ENCODE peak calls at places on chromosome 9, in four cellular contexts. One of them, this sample, is unnamed.
A peak's percentile ranks its signal among the peaks of the same experiment; 100 is the strongest.

GRCh38 chr9:13088734-13089427 is 190.6 kb downstream of the MPDZ start:
- DNase-seq in EL: peak; percentile 53
- DNase-seq in stimulated activated CD4-positive, alpha-beta T cell treated with anti-CD3 and anti-CD28 coated beads, Interleukin-2, amount 100 ng/mL, for 48 hours: no peak
- DNase-seq in NCI-H524: peak; percentile 48
- DNase-seq in this sample: peak; percentile 80

GRCh38 chr9:137444106-137444790 is 3.1 kb upstream of the ENTPD8 start:
- DNase-seq in stimulated activated CD4-positive, alpha-beta T cell treated with anti-CD3 and anti-CD28 coated beads, Interleukin-2, amount 100 ng/mL, for 48 hours: no peak
- DNase-seq in EL: no peak
- DNase-seq in NCI-H524: no peak
- DNase-seq in this sample: no peak

GRCh38 chr9:124284237-124284831 is 26.6 kb downstream of the NEK6 start:
- DNase-seq in EL: no peak
- DNase-seq in NCI-H524: no peak
- DNase-seq in stimulated activated CD4-positive, alpha-beta T cell treated with anti-CD3 and anti-CD28 coated beads, Interleukin-2, amount 100 ng/mL, for 48 hours: no peak
- DNase-seq in this sample: no peak

GRCh38 chr9:128419061-128419925 is 1.4 kb upstream of the CERCAM start:
- DNase-seq in stimulated activated CD4-positive, alpha-beta T cell treated with anti-CD3 and anti-CD28 coated beads, Interleukin-2, amount 100 ng/mL, for 48 hours: no peak
- DNase-seq in NCI-H524: peak; percentile 61
- DNase-seq in EL: peak; percentile 39
- DNase-seq in this sample: peak; percentile 54

GRCh38 chr9:114824130-114824529 is 18.3 kb upstream of the TNFSF15 start:
- DNase-seq in stimulated activated CD4-positive, alpha-beta T cell treated with anti-CD3 and anti-CD28 coated beads, Interleukin-2, amount 100 ng/mL, for 48 hours: no peak
- DNase-seq in EL: peak; percentile 68
- DNase-seq in NCI-H524: no peak
- DNase-seq in this sample: no peak

GRCh38 chr9:130331573-130331972 is 66.0 kb downstream of the HMCN2 start:
- DNase-seq in stimulated activated CD4-positive, alpha-beta T cell treated with anti-CD3 and anti-CD28 coated beads, Interleukin-2, amount 100 ng/mL, for 48 hours: no peak
- DNase-seq in EL: peak; percentile 61
- DNase-seq in NCI-H524: no peak
- DNase-seq in this sample: peak; percentile 52

GRCh38 chr9:133773889-133774655 is 35.9 kb upstream of the SARDH start:
- DNase-seq in NCI-H524: no peak
- DNase-seq in stimulated activated CD4-positive, alpha-beta T cell treated with anti-CD3 and anti-CD28 coated beads, Interleukin-2, amount 100 ng/mL, for 48 hours: no peak
- DNase-seq in EL: peak; percentile 39
- DNase-seq in this sample: no peak

GRCh38 chr9:32968101-32969011 is 33.1 kb downstream of the APTX start:
- DNase-seq in NCI-H524: no peak
- DNase-seq in stimulated activated CD4-positive, alpha-beta T cell treated with anti-CD3 and anti-CD28 coated beads, Interleukin-2, amount 100 ng/mL, for 48 hours: peak; percentile 58
- DNase-seq in EL: peak; percentile 52
- DNase-seq in this sample: peak; percentile 50

GRCh38 chr9:121889990-121890563 is 203.0 kb downstream of the TTLL11 start:
- DNase-seq in stimulated activated CD4-positive, alpha-beta T cell treated with anti-CD3 and anti-CD28 coated beads, Interleukin-2, amount 100 ng/mL, for 48 hours: no peak
- DNase-seq in EL: peak; percentile 63
- DNase-seq in NCI-H524: no peak
- DNase-seq in this sample: no peak

GRCh38 chr9:124037790-124038189 is 26.2 kb downstream of the LHX2 start:
- DNase-seq in stimulated activated CD4-positive, alpha-beta T cell treated with anti-CD3 and anti-CD28 coated beads, Interleukin-2, amount 100 ng/mL, for 48 hours: no peak
- DNase-seq in NCI-H524: peak; percentile 69
- DNase-seq in EL: no peak
- DNase-seq in this sample: peak; percentile 41

This sample was measured in NCI-H82.